ENCODE peak calls at places on chromosome 3, in four cellular contexts. L is foreskin fibroblast; H is NCI-H1436 treated with DMSO at 0.1 percent for 48 hours; X is activated naive CD4-positive, alpha-beta T cell. T is an unnamed sample.

GRCh38 chr3:69740103-69741021 is 1.1 kb downstream of the MITF start:
- DNase-seq in L (peak), H (no peak), X (no peak), T (peak)

GRCh38 chr3:71119171-71119570 is 464.4 kb downstream of the FOXP1 start:
- DNase-seq in L (peak), H (no peak), X (no peak), T (no peak)

GRCh38 chr3:89697321-89697916 is 590.0 kb downstream of the EPHA3 start:
- DNase-seq in L (no peak), H (no peak), X (no peak), T (no peak)

GRCh38 chr3:189961525-189962161 is 159.1 kb downstream of the P3H2 start:
- DNase-seq in L (peak), H (peak), X (peak), T (no peak)

GRCh38 chr3:13115991-13116390 is 42.8 kb upstream of the IQSEC1 start:
- DNase-seq in L (no peak), H (no peak), X (no peak), T (no peak)

GRCh38 chr3:73624363-73625123 is at the start of gene PDZRN3:
- DNase-seq in L (peak), H (no peak), X (no peak), T (no peak)

GRCh38 chr3:157447026-157447694 is 10.5 kb downstream of the PTX3 start:
- DNase-seq in L (peak), H (no peak), X (no peak), T (no peak)

GRCh38 chr3:106168941-106169340 is 300.1 kb upstream of the CBLB start:
- DNase-seq in L (no peak), H (peak), X (no peak), T (no peak)

GRCh38 chr3:11389570-11390268 is 117.5 kb downstream of the ATG7 start:
- DNase-seq in L (peak), H (no peak), X (no peak), T (no peak)

GRCh38 chr3:53023072-53023823 is 22.6 kb downstream of the SFMBT1 start:
- DNase-seq in L (no peak), H (no peak), X (no peak), T (no peak)

GRCh38 chr3:72594615-72595215 is 253.5 kb downstream of the SHQ1 start:
- DNase-seq in L (no peak), H (no peak), X (no peak), T (no peak)

GRCh38 chr3:119295816-119296484 is 1.8 kb downstream of the ARHGAP31 start:
- DNase-seq in L (peak), H (no peak), X (no peak), T (no peak)

GRCh38 chr3:184186902-184187207 is 856 bp downstream of the ABCF3 start:
- DNase-seq in L (no peak), H (no peak), X (no peak), T (no peak)

GRCh38 chr3:195693428-195694216 is 27.2 kb upstream of the MUC20 start:
- DNase-seq in L (no peak), H (no peak), X (no peak), T (no peak)

GRCh38 chr3:15339001-15339400 is 6.6 kb upstream of the SH3BP5 start:
- DNase-seq in L (no peak), H (no peak), X (no peak), T (no peak)

GRCh38 chr3:13263770-13264467 is 156.2 kb downstream of the NUP210 start:
- DNase-seq in L (no peak), H (no peak), X (no peak), T (no peak)

GRCh38 chr3:172201136-172201989 is 162.0 kb downstream of the FNDC3B start:
- DNase-seq in L (peak), H (no peak), X (no peak), T (peak)

GRCh38 chr3:46228259-46229222 is 13.7 kb upstream of the CCR3 start:
- DNase-seq in L (peak), H (no peak), X (no peak), T (no peak)

GRCh38 chr3:153897025-153897723 is 224.0 kb upstream of the ARHGEF26 start:
- DNase-seq in L (no peak), H (no peak), X (no peak), T (no peak)

GRCh38 chr3:9861201-9861600 is 17.4 kb upstream of the RPUSD3 start:
- DNase-seq in L (no peak), H (no peak), X (no peak), T (no peak)

GRCh38 chr3:187186375-187186774 is 10.9 kb upstream of the RTP1 start:
- DNase-seq in L (no peak), H (no peak), X (no peak), T (no peak)

GRCh38 chr3:114231616-114232015 is 5.8 kb downstream of the ZNF80 start:
- DNase-seq in L (no peak), H (no peak), X (no peak), T (no peak)

GRCh38 chr3:183213941-183214612 is 39.0 kb upstream of the B3GNT5 start:
- DNase-seq in L (no peak), H (no peak), X (no peak), T (no peak)

GRCh38 chr3:125166581-125166980 is 46.0 kb downstream of the SLC12A8 start:
- DNase-seq in L (peak), H (no peak), X (no peak), T (no peak)

GRCh38 chr3:117019082-117019713 is 309.6 kb downstream of the TUSC7 start:
- DNase-seq in L (peak), H (peak), X (no peak), T (peak)

GRCh38 chr3:28917895-28918294 is 363.0 kb upstream of the RBMS3 start:
- DNase-seq in L (no peak), H (no peak), X (no peak), T (no peak)

GRCh38 chr3:63908081-63908736 is 4.0 kb downstream of the SCAANT1 start:
- DNase-seq in L (peak), H (no peak), X (no peak), T (no peak)

GRCh38 chr3:172953576-172953975 is 187.5 kb downstream of the SPATA16 start:
- DNase-seq in L (no peak), H (no peak), X (no peak), T (no peak)

GRCh38 chr3:82954486-82954885 is 1193.0 kb upstream of the GBE1 start:
- DNase-seq in L (no peak), H (no peak), X (no peak), T (no peak)

GRCh38 chr3:132083583-132084372 is 49.0 kb upstream of the CPNE4 start:
- DNase-seq in L (peak), H (no peak), X (no peak), T (no peak)

GRCh38 chr3:64514889-64515288 is 172.9 kb downstream of the ADAMTS9 start:
- DNase-seq in L (no peak), H (no peak), X (no peak), T (no peak)

GRCh38 chr3:177827517-177828249 is 630.4 kb upstream of the TBL1XR1 start:
- DNase-seq in L (peak), H (no peak), X (no peak), T (no peak)

GRCh38 chr3:130459944-130460343 is 57.0 kb upstream of the COL6A6 start:
- DNase-seq in L (peak), H (no peak), X (no peak), T (no peak)

GRCh38 chr3:38151667-38152265 is 13.3 kb downstream of the MYD88 start:
- DNase-seq in L (no peak), H (no peak), X (no peak), T (no peak)

GRCh38 chr3:18382760-18383369 is 42.3 kb downstream of the SATB1 start:
- DNase-seq in L (no peak), H (no peak), X (no peak), T (no peak)

GRCh38 chr3:153052096-153052460 is 109.9 kb upstream of the RAP2B start:
- DNase-seq in L (peak), H (no peak), X (no peak), T (no peak)